ENCODE peak calls at places on chromosomes 3 and 15, in four cellular contexts. One of them, this sample, is unnamed.

GRCh38 chr3:190701096-190701532 is 161.4 kb downstream of the GMNC start:
- DNase-seq in K562: no peak
- DNase-seq in H1: no peak
- DNase-seq in HepG2: peak
- DNase-seq in this sample: no peak

GRCh38 chr3:161369531-161369930 is 1.8 kb downstream of the SPTSSB start:
- DNase-seq in K562: no peak
- DNase-seq in H1: no peak
- DNase-seq in HepG2: no peak
- DNase-seq in this sample: no peak

GRCh38 chr3:153285982-153286381 is 124.0 kb downstream of the RAP2B start:
- DNase-seq in K562: no peak
- DNase-seq in H1: no peak
- DNase-seq in HepG2: no peak
- DNase-seq in this sample: no peak

GRCh38 chr3:126540342-126540849 is 16.4 kb downstream of the CHST13 start:
- DNase-seq in K562: no peak
- DNase-seq in H1: no peak
- DNase-seq in HepG2: no peak
- DNase-seq in this sample: no peak

GRCh38 chr15:44804303-44805046 is 68.1 kb downstream of the TRIM69 start:
- DNase-seq in K562: no peak
- DNase-seq in H1: no peak
- DNase-seq in HepG2: no peak
- DNase-seq in this sample: no peak

GRCh38 chr15:60121845-60122244 is 117.7 kb downstream of the FOXB1 start:
- DNase-seq in K562: no peak
- DNase-seq in H1: no peak
- DNase-seq in HepG2: no peak
- DNase-seq in this sample: peak

GRCh38 chr15:38696120-38696727 is 131.6 kb upstream of the RASGRP1 start:
- DNase-seq in K562: no peak
- DNase-seq in H1: no peak
- DNase-seq in HepG2: no peak
- DNase-seq in this sample: no peak

GRCh38 chr3:109373933-109374332 is 36.6 kb upstream of the DPPA4 start:
- DNase-seq in K562: no peak
- DNase-seq in H1: no peak
- DNase-seq in HepG2: no peak
- DNase-seq in this sample: no peak

GRCh38 chr3:152295344-152295743 is 26.6 kb downstream of the MBNL1 start:
- DNase-seq in K562: no peak
- DNase-seq in H1: no peak
- DNase-seq in HepG2: no peak
- DNase-seq in this sample: no peak

GRCh38 chr15:20295238-20295811 is 246.3 kb downstream of the GOLGA6L6 start:
- DNase-seq in K562: no peak
- DNase-seq in H1: no peak
- DNase-seq in HepG2: no peak
- DNase-seq in this sample: no peak

GRCh38 chr3:177126015-177126773 is 71.1 kb downstream of the TBL1XR1 start:
- DNase-seq in K562: no peak
- DNase-seq in H1: no peak
- DNase-seq in HepG2: no peak
- DNase-seq in this sample: no peak

GRCh38 chr15:31397851-31398661 is 71.4 kb downstream of the KLF13 start:
- DNase-seq in K562: no peak
- DNase-seq in H1: no peak
- DNase-seq in HepG2: no peak
- DNase-seq in this sample: no peak

GRCh38 chr3:83438177-83438576 is 1520.6 kb upstream of the CADM2 start:
- DNase-seq in K562: no peak
- DNase-seq in H1: no peak
- DNase-seq in HepG2: no peak
- DNase-seq in this sample: no peak

DNA sequence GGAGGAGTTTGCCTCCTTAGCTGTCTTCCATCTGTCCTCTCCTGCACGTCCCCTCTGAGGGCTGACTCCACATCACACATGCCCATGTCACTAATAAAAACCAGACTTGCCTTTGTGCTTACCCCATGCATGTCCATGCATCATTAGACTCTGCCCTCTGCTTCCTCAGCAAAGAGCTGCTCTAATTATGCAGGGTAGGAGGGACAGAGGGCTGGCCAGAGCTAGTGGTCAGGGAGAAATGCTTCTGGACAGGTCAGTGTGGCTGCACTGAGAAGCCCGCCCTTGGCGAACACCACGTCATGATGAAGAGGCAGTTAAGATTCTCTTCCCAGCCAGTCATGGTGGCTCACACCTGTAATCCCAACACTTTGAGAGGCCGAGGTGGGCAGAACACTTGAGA is 8.9 kb downstream of the CA12 start:
- DNase-seq in K562: no peak
- DNase-seq in H1: no peak
- DNase-seq in HepG2: no peak
- DNase-seq in this sample: no peak
- H3K27ac ChIP-seq in K562: no peak
- H3K27ac ChIP-seq in H1: no peak
- H3K27ac ChIP-seq in HepG2: no peak
- H3K27ac ChIP-seq in this sample: no peak

GRCh38 chr3:81173514-81173913 is 587.9 kb downstream of the GBE1 start:
- DNase-seq in K562: no peak
- DNase-seq in H1: no peak
- DNase-seq in HepG2: peak
- DNase-seq in this sample: no peak
- TF ChIP-seq HDAC6 in K562: no peak
- TF ChIP-seq HDAC6 in H1: no peak
- TF ChIP-seq HDAC6 in HepG2: no peak
- TF ChIP-seq HDAC6 in this sample: no peak

GRCh38 chr3:60463655-60464054 is 787.6 kb downstream of the FHIT start:
- DNase-seq in K562: no peak
- DNase-seq in H1: no peak
- DNase-seq in HepG2: no peak
- DNase-seq in this sample: no peak
- H3K27ac ChIP-seq in K562: no peak
- H3K27ac ChIP-seq in H1: no peak
- H3K27ac ChIP-seq in HepG2: no peak
- H3K27ac ChIP-seq in this sample: no peak

GRCh38 chr3:80097674-80098073 is 329.9 kb upstream of the ROBO1 start:
- DNase-seq in K562: no peak
- DNase-seq in H1: no peak
- DNase-seq in HepG2: no peak
- DNase-seq in this sample: no peak
- TF ChIP-seq HDAC6 in K562: no peak
- TF ChIP-seq HDAC6 in H1: no peak
- TF ChIP-seq HDAC6 in HepG2: no peak
- TF ChIP-seq HDAC6 in this sample: no peak

DNA sequence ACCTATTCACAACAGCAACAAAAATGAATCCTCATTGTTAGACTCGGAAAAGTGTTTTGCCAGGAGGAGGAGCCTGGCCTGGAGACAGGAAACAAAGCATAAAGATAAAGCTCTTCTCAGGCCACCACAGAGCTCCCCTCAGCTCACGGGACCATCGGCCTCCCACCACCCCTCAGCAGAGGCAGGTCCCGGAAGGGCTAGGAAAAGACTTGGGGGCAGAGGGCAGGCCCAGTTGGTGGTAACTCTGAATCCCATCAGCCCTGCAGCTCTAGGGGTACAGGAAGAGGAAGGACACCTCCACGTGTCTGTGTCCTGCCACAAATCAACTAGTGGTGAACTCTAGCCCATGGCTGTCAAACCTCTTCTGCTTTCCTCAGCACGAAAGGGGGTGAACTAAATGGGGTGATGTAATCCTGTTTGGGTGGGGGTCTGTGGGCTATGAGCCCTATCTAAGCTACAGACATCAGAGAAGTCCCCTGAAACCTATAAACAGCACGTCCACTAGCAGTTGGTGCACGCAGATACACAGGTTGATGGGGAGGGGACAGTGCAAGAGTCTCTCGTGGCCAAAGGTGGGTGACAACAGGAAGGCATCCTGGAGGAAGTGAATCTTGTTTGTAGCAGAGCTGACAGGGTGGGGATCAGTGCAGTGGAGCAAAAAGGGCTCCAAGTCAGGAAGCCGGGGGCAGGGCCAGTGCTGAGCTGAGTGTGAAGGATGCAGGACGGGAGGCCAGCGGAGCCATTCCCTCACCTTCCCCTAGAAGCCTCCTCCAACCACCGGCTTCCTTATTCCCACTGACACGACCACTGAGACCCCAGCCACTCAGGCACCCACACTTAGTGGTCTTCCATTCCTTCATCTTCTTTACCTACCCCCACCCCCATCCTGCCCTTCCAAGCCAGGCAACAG is 111.1 kb upstream of the HACD2 start:
- DNase-seq in K562: no peak
- DNase-seq in H1: no peak
- DNase-seq in HepG2: no peak
- DNase-seq in this sample: no peak
- H3K27ac ChIP-seq in K562: no peak
- H3K27ac ChIP-seq in H1: no peak
- H3K27ac ChIP-seq in HepG2: no peak
- H3K27ac ChIP-seq in this sample: no peak

GRCh38 chr15:85762756-85763127 is 32.0 kb downstream of the KLHL25 start:
- DNase-seq in K562: no peak
- DNase-seq in H1: no peak
- DNase-seq in HepG2: no peak
- DNase-seq in this sample: no peak
- TF ChIP-seq HDAC6 in K562: no peak
- TF ChIP-seq HDAC6 in H1: no peak
- TF ChIP-seq HDAC6 in HepG2: no peak
- TF ChIP-seq HDAC6 in this sample: no peak

GRCh38 chr15:98077186-98077585 is 116.7 kb downstream of the ARRDC4 start:
- DNase-seq in K562: peak
- DNase-seq in H1: no peak
- DNase-seq in HepG2: no peak
- DNase-seq in this sample: no peak
- H3K27ac ChIP-seq in K562: peak
- H3K27ac ChIP-seq in H1: no peak
- H3K27ac ChIP-seq in HepG2: no peak
- H3K27ac ChIP-seq in this sample: no peak

GRCh38 chr3:166810741-166811445 is 569.2 kb downstream of the ZBBX start:
- DNase-seq in K562: no peak
- DNase-seq in H1: no peak
- DNase-seq in HepG2: no peak
- DNase-seq in this sample: no peak
- TF ChIP-seq HDAC6 in K562: no peak
- TF ChIP-seq HDAC6 in H1: no peak
- TF ChIP-seq HDAC6 in HepG2: no peak
- TF ChIP-seq HDAC6 in this sample: no peak

This sample was measured in GM12878.